ENCODE peak calls at places on chromosome 17, in five cellular contexts. One of them, this sample, is unnamed.

GRCh38 chr17:72715906-72716572 is 376.4 kb downstream of the SLC39A11 start:
- DNase-seq in HEK293T: no peak
- DNase-seq in NT2/D1: peak
- DNase-seq in HepG2: peak
- DNase-seq in GM12878: no peak
- DNase-seq in this sample: no peak

GRCh38 chr17:77428020-77428781 is 287.4 kb downstream of the SEC14L1 start:
- DNase-seq in HEK293T: no peak
- DNase-seq in NT2/D1: no peak
- DNase-seq in HepG2: no peak
- DNase-seq in GM12878: no peak
- DNase-seq in this sample: no peak

GRCh38 chr17:73268582-73269328 is 7.1 kb upstream of the CPSF4L start:
- DNase-seq in HEK293T: no peak
- DNase-seq in NT2/D1: no peak
- DNase-seq in HepG2: no peak
- DNase-seq in GM12878: no peak
- DNase-seq in this sample: no peak

GRCh38 chr17:45432405-45433113 is at the start of gene ARHGAP27:
- DNase-seq in HEK293T: peak
- DNase-seq in NT2/D1: no peak
- DNase-seq in HepG2: no peak
- DNase-seq in GM12878: no peak
- DNase-seq in this sample: peak

GRCh38 chr17:34588266-34588665 is 8.9 kb downstream of the TMEM132E start:
- DNase-seq in HEK293T: no peak
- DNase-seq in NT2/D1: no peak
- DNase-seq in HepG2: no peak
- DNase-seq in GM12878: no peak
- DNase-seq in this sample: no peak

GRCh38 chr17:37698132-37698615 is 46.7 kb downstream of the HNF1B start:
- DNase-seq in HEK293T: no peak
- DNase-seq in NT2/D1: no peak
- DNase-seq in HepG2: peak
- DNase-seq in GM12878: no peak
- DNase-seq in this sample: no peak

GRCh38 chr17:27544350-27545131 is 86.4 kb upstream of the LGALS9 start:
- DNase-seq in HEK293T: no peak
- DNase-seq in NT2/D1: no peak
- DNase-seq in HepG2: no peak
- DNase-seq in GM12878: peak
- DNase-seq in this sample: no peak

GRCh38 chr17:40303706-40304450 is 5.1 kb upstream of the RARA start:
- DNase-seq in HEK293T: no peak
- DNase-seq in NT2/D1: no peak
- DNase-seq in HepG2: no peak
- DNase-seq in GM12878: no peak
- DNase-seq in this sample: no peak

GRCh38 chr17:36899250-36900129 is 37.8 kb upstream of the LHX1 start:
- DNase-seq in HEK293T: no peak
- DNase-seq in NT2/D1: no peak
- DNase-seq in HepG2: no peak
- DNase-seq in GM12878: no peak
- DNase-seq in this sample: no peak

GRCh38 chr17:8439681-8440080 is 4.0 kb downstream of the NDEL1 start:
- DNase-seq in HEK293T: no peak
- DNase-seq in NT2/D1: no peak
- DNase-seq in HepG2: no peak
- DNase-seq in GM12878: no peak
- DNase-seq in this sample: no peak

GRCh38 chr17:2962236-2962635 is 101.2 kb downstream of the OR1D5 start:
- DNase-seq in HEK293T: no peak
- DNase-seq in NT2/D1: no peak
- DNase-seq in HepG2: no peak
- DNase-seq in GM12878: no peak
- DNase-seq in this sample: no peak

GRCh38 chr17:21211825-21212479 is 2.0 kb downstream of the TMEM11 start:
- DNase-seq in HEK293T: no peak
- DNase-seq in NT2/D1: no peak
- DNase-seq in HepG2: no peak
- DNase-seq in GM12878: no peak
- DNase-seq in this sample: no peak

GRCh38 chr17:83103200-83103937 is 24.0 kb downstream of the METRNL start:
- DNase-seq in HEK293T: peak
- DNase-seq in NT2/D1: peak
- DNase-seq in HepG2: no peak
- DNase-seq in GM12878: no peak
- DNase-seq in this sample: no peak

GRCh38 chr17:49333806-49334205 is 28.2 kb downstream of the ZNF652 start:
- DNase-seq in HEK293T: no peak
- DNase-seq in NT2/D1: no peak
- DNase-seq in HepG2: no peak
- DNase-seq in GM12878: no peak
- DNase-seq in this sample: no peak

GRCh38 chr17:17042851-17043667 is 802 bp downstream of the MPRIP start:
- DNase-seq in HEK293T: no peak
- DNase-seq in NT2/D1: no peak
- DNase-seq in HepG2: no peak
- DNase-seq in GM12878: no peak
- DNase-seq in this sample: no peak

GRCh38 chr17:53135969-53136368 is 686.8 kb upstream of the KIF2B start:
- DNase-seq in HEK293T: no peak
- DNase-seq in NT2/D1: no peak
- DNase-seq in HepG2: no peak
- DNase-seq in GM12878: no peak
- DNase-seq in this sample: no peak

GRCh38 chr17:17204635-17205231 is 1.4 kb downstream of the PLD6 start:
- DNase-seq in HEK293T: no peak
- DNase-seq in NT2/D1: no peak
- DNase-seq in HepG2: no peak
- DNase-seq in GM12878: no peak
- DNase-seq in this sample: no peak

GRCh38 chr17:1005361-1005946 is 8.5 kb downstream of the TIMM22 start:
- DNase-seq in HEK293T: no peak
- DNase-seq in NT2/D1: no peak
- DNase-seq in HepG2: no peak
- DNase-seq in GM12878: no peak
- DNase-seq in this sample: no peak

GRCh38 chr17:82582208-82582607 is 62.7 kb downstream of the FOXK2 start:
- DNase-seq in HEK293T: no peak
- DNase-seq in NT2/D1: no peak
- DNase-seq in HepG2: no peak
- DNase-seq in GM12878: no peak
- DNase-seq in this sample: no peak

GRCh38 chr17:75430159-75430748 is 24.8 kb upstream of the GRB2 start:
- DNase-seq in HEK293T: no peak
- DNase-seq in NT2/D1: peak
- DNase-seq in HepG2: peak
- DNase-seq in GM12878: no peak
- DNase-seq in this sample: peak

GRCh38 chr17:79776378-79777165 is 1.4 kb upstream of the CBX2 start:
- DNase-seq in HEK293T: no peak
- DNase-seq in NT2/D1: no peak
- DNase-seq in HepG2: peak
- DNase-seq in GM12878: no peak
- DNase-seq in this sample: no peak

GRCh38 chr17:6753006-6753445 is 2.8 kb upstream of the XAF1 start:
- DNase-seq in HEK293T: no peak
- DNase-seq in NT2/D1: no peak
- DNase-seq in HepG2: peak
- DNase-seq in GM12878: no peak
- DNase-seq in this sample: no peak

GRCh38 chr17:65742433-65743312 is 181.2 kb upstream of the AXIN2 start:
- DNase-seq in HEK293T: no peak
- DNase-seq in NT2/D1: no peak
- DNase-seq in HepG2: peak
- DNase-seq in GM12878: no peak
- DNase-seq in this sample: peak

GRCh38 chr17:35640977-35641526 is 53.9 kb downstream of the AP2B1 start:
- DNase-seq in HEK293T: no peak
- DNase-seq in NT2/D1: no peak
- DNase-seq in HepG2: no peak
- DNase-seq in GM12878: no peak
- DNase-seq in this sample: no peak

GRCh38 chr17:40615295-40615988 is 32.2 kb downstream of the SMARCE1 start:
- DNase-seq in HEK293T: peak
- DNase-seq in NT2/D1: peak
- DNase-seq in HepG2: peak
- DNase-seq in GM12878: peak
- DNase-seq in this sample: peak

DNA sequence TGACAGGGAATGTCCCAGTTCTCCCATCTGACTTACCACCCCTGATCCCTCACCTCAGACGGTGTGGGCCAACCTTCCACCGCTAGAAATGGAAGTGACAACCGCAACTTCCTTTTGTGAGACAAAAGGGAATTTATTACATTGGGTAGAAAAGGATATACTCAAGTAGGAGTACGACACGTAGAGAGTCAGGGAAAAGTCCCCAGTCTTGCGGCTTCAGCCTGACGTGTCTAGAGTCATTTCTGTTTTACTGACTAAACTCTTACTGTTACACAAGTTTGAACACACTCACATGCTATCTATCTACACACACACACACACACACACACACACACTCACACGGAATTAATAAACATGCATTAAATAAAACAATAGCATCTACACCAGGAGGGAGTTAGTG is 178.9 kb downstream of the COPRS start:
- DNase-seq in HEK293T: no peak
- DNase-seq in NT2/D1: no peak
- DNase-seq in HepG2: no peak
- DNase-seq in GM12878: peak
- DNase-seq in this sample: peak
- TF ChIP-seq SUZ12 in HEK293T: no peak
- TF ChIP-seq SUZ12 in NT2/D1: no peak
- TF ChIP-seq SUZ12 in HepG2: no peak
- TF ChIP-seq SUZ12 in GM12878: no peak
- TF ChIP-seq SUZ12 in this sample: no peak

DNA sequence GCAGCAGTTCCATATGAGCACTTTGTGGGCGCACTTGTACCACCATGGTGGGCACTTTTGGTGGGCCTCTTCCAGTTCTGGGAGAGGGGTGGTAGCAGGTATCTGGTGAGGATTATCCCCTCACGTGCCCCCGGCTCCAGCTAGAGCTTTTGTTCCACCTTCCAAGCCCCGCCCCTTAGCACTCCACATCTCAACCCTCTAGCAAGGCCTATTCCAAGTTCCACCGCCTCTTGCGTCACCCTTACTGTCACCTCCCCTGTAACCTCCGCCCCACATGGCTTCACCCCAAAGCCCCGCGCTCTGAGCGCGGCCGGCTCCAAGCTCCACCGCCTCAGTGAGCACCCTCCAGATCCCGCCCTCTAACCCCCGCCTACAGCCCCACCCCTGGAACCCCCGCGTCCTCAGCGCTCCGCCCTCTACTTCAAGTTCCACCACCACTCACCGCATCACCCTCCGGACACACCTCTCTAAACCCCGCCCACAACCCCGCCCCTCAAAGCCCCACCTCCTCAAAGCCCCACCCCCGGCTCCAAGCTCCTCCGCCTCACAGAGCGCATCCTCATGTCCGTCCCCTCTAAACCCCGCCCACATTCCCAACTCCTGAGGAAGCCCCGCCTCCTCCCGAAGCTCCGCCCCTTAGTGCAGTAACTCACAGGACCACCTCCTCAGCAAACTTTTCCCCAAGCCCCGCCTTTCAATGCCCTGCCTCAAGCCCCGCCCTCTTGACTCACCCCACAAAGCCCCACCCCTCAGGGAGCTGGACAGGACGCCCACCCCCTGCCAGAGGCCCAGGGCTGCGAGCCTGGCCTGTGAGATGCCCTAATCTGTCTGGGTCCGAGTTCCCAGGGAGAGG is 11.1 kb downstream of the SCN4A start:
- DNase-seq in HEK293T: peak
- DNase-seq in NT2/D1: peak
- DNase-seq in HepG2: peak
- DNase-seq in GM12878: no peak
- DNase-seq in this sample: peak
- TF ChIP-seq SUZ12 in HEK293T: no peak
- TF ChIP-seq SUZ12 in NT2/D1: no peak
- TF ChIP-seq SUZ12 in HepG2: no peak
- TF ChIP-seq SUZ12 in GM12878: no peak
- TF ChIP-seq SUZ12 in this sample: no peak

DNA sequence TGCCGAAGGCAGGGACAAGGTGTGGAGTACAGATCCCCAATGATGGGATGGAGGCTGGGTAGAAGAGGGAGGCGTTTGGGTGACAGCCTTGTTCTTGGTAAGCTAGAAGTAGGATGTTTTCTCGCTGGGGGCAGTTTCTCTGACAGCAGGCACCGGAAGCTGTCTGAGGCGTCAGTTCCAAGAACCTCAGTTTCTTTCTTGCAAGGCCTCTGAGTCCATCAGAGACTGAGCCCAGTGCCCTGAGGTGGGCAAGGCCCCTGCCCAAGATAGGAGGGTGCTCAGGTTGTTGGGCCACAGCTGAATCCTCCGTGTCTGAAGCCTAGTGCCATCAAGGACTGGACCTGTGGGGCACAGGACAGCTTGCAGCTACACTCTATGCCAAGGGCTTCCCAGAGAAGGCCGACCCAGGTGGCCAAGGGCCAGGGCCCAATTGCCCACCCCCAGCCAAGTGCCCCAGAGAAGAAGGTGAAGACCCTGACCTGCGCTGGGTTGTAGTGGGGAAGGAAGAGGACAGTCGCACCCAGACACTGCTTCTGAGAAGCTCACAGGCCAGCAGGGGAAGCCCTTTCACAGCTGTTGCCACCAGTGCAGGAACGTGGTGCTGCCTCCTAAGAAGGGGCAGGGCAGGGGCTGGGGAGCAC is 13.1 kb downstream of the CYB5D2 start:
- DNase-seq in HEK293T: no peak
- DNase-seq in NT2/D1: no peak
- DNase-seq in HepG2: no peak
- DNase-seq in GM12878: no peak
- DNase-seq in this sample: no peak
- TF ChIP-seq SUZ12 in HEK293T: no peak
- TF ChIP-seq SUZ12 in NT2/D1: no peak
- TF ChIP-seq SUZ12 in HepG2: no peak
- TF ChIP-seq SUZ12 in GM12878: no peak
- TF ChIP-seq SUZ12 in this sample: no peak

DNA sequence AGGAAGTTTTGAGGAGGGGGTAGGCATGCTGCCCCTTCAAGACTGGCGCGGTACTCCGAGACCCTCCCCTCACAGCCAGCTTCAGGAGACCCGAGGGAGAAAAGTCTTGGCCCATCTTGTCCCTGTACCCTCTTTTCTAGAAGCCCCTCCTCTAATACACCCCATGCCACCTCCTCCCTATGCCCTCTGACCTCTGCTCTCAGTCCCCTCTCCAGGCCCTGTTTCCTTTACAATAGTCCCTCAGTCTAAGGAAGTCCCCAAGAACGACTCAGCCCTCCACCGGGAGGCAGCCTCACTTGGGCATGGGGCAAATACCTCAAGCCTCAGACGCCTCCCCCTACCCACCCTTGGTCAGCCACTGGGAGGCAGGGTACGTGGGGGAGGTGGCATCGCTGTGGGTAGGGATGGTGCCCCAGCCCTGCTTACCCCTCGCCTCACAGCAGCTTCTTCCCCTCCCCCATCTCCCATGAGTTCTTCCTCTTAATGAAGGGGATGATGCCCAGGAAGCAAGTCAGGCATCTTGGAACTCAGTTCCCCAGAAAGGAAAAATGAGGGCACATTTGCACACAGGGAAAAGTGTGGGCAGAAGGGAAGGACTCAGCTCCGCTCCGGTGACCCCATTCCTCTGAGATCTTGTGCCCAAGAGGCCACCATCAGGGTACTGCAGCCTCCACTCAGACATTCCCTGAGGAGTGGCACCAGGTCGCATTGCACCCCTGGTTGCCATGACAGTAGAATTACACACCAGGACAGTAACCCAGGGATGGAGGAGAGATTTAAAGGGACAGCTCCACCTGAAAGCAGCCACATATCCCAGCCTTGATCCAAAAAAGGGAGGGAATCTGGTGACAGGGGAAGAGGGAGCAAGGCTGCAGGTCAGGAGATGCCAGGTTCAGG is 6.2 kb downstream of the MPP2 start:
- DNase-seq in HEK293T: no peak
- DNase-seq in NT2/D1: no peak
- DNase-seq in HepG2: no peak
- DNase-seq in GM12878: no peak
- DNase-seq in this sample: no peak
- TF ChIP-seq SUZ12 in HEK293T: no peak
- TF ChIP-seq SUZ12 in NT2/D1: no peak
- TF ChIP-seq SUZ12 in HepG2: no peak
- TF ChIP-seq SUZ12 in GM12878: no peak
- TF ChIP-seq SUZ12 in this sample: no peak